ENCODE peak calls at places on chromosome 5, in six cellular contexts. One of them, this sample, is unnamed.

GRCh38 chr5:157473383-157474370 is 13.7 kb downstream of the NIPAL4 start:
- DNase-seq in tibial nerve: no peak
- DNase-seq in HepG2: no peak
- DNase-seq in kidney: no peak
- DNase-seq in lower lobe of right lung: no peak
- DNase-seq in epithelial cell of esophagus: no peak
- DNase-seq in this sample: no peak

GRCh38 chr5:68331202-68332108 is 115.9 kb downstream of the PIK3R1 start:
- DNase-seq in tibial nerve: no peak
- DNase-seq in HepG2: peak
- DNase-seq in kidney: no peak
- DNase-seq in lower lobe of right lung: no peak
- DNase-seq in epithelial cell of esophagus: peak
- DNase-seq in this sample: peak

GRCh38 chr5:158382473-158382872 is 523.5 kb upstream of the CLINT1 start:
- DNase-seq in tibial nerve: peak
- DNase-seq in HepG2: no peak
- DNase-seq in kidney: peak
- DNase-seq in lower lobe of right lung: peak
- DNase-seq in epithelial cell of esophagus: peak
- DNase-seq in this sample: no peak

GRCh38 chr5:77840930-77841329 is 64.8 kb upstream of the TBCA start:
- DNase-seq in tibial nerve: no peak
- DNase-seq in HepG2: no peak
- DNase-seq in kidney: no peak
- DNase-seq in lower lobe of right lung: no peak
- DNase-seq in epithelial cell of esophagus: no peak
- DNase-seq in this sample: no peak

GRCh38 chr5:95826949-95827595 is 4.5 kb upstream of the GLRX start:
- DNase-seq in tibial nerve: no peak
- DNase-seq in HepG2: peak
- DNase-seq in kidney: no peak
- DNase-seq in lower lobe of right lung: no peak
- DNase-seq in epithelial cell of esophagus: no peak
- DNase-seq in this sample: peak

GRCh38 chr5:55188656-55189380 is 15.8 kb upstream of the CDC20B start:
- DNase-seq in tibial nerve: no peak
- DNase-seq in HepG2: no peak
- DNase-seq in kidney: no peak
- DNase-seq in lower lobe of right lung: no peak
- DNase-seq in epithelial cell of esophagus: no peak
- DNase-seq in this sample: no peak

GRCh38 chr5:463952-464351 is 21.0 kb downstream of the EXOC3 start:
- DNase-seq in tibial nerve: no peak
- DNase-seq in HepG2: no peak
- DNase-seq in kidney: peak
- DNase-seq in lower lobe of right lung: peak
- DNase-seq in epithelial cell of esophagus: no peak
- DNase-seq in this sample: peak

GRCh38 chr5:175692235-175692995 is 34.5 kb downstream of the HRH2 start:
- DNase-seq in tibial nerve: no peak
- DNase-seq in HepG2: no peak
- DNase-seq in kidney: peak
- DNase-seq in lower lobe of right lung: no peak
- DNase-seq in epithelial cell of esophagus: no peak
- DNase-seq in this sample: no peak

GRCh38 chr5:96324708-96325107 is 108.3 kb downstream of the PCSK1 start:
- DNase-seq in tibial nerve: no peak
- DNase-seq in HepG2: peak
- DNase-seq in kidney: no peak
- DNase-seq in lower lobe of right lung: no peak
- DNase-seq in epithelial cell of esophagus: peak
- DNase-seq in this sample: no peak

GRCh38 chr5:14720236-14720923 is 55.9 kb downstream of the OTULIN start:
- DNase-seq in tibial nerve: no peak
- DNase-seq in HepG2: no peak
- DNase-seq in kidney: no peak
- DNase-seq in lower lobe of right lung: no peak
- DNase-seq in epithelial cell of esophagus: peak
- DNase-seq in this sample: no peak

GRCh38 chr5:122030251-122030650 is 47.8 kb downstream of the LOX start:
- DNase-seq in tibial nerve: no peak
- DNase-seq in HepG2: peak
- DNase-seq in kidney: no peak
- DNase-seq in lower lobe of right lung: no peak
- DNase-seq in epithelial cell of esophagus: no peak
- DNase-seq in this sample: no peak

GRCh38 chr5:95641803-95642220 is 4.8 kb upstream of the RFESD start:
- DNase-seq in tibial nerve: no peak
- DNase-seq in HepG2: peak
- DNase-seq in kidney: no peak
- DNase-seq in lower lobe of right lung: peak
- DNase-seq in epithelial cell of esophagus: no peak
- DNase-seq in this sample: no peak

GRCh38 chr5:153523196-153523595 is 32.7 kb downstream of the GRIA1 start:
- DNase-seq in tibial nerve: no peak
- DNase-seq in HepG2: no peak
- DNase-seq in kidney: no peak
- DNase-seq in lower lobe of right lung: no peak
- DNase-seq in epithelial cell of esophagus: no peak
- DNase-seq in this sample: no peak
- H3K4me3 ChIP-seq in tibial nerve: no peak
- H3K4me3 ChIP-seq in HepG2: no peak
- H3K4me3 ChIP-seq in kidney: no peak
- H3K4me3 ChIP-seq in lower lobe of right lung: no peak
- H3K4me3 ChIP-seq in epithelial cell of esophagus: no peak
- H3K4me3 ChIP-seq in this sample: no peak

DNA sequence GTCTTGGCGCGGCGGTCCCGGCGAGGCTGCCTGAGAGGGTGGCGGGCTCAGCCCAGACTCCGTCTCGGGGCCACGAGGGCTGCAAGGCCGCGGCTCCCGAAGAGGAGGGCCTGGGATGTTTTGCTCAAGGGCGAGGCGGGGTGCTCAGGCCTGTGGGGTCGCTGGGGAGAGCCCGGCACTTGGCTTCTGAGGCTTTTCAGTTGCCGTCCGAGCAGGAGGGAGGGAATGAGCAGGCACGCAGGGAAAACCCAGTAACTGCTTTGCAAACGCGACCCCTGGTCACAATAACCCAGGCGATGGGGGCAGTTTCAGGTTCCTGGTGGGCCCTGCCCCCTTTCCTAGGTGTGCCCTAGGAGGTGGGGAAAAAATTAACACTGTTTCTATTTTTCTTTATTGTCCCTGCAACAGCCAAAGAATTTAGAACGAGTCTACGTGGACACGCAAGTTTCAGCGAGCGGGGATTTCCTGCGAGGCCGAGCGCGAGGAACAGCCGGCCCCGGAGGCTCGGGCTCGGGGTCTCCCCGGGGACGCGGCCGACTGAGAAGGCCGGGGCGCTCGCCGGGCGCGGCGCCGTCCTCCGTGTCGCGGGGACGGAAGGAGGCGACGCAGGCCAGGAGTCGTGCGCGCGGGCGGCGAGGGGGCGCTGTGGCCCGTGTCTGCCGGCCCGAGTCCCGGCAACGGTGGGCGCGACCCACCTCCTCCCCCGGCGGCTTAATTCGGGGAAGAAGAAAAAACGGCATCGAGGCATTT is 3.3 kb upstream of the IRX2 start:
- DNase-seq in tibial nerve: no peak
- DNase-seq in HepG2: no peak
- DNase-seq in kidney: no peak
- DNase-seq in lower lobe of right lung: peak
- DNase-seq in epithelial cell of esophagus: peak
- DNase-seq in this sample: no peak
- H3K4me3 ChIP-seq in tibial nerve: no peak
- H3K4me3 ChIP-seq in HepG2: no peak
- H3K4me3 ChIP-seq in kidney: no peak
- H3K4me3 ChIP-seq in lower lobe of right lung: peak
- H3K4me3 ChIP-seq in epithelial cell of esophagus: peak
- H3K4me3 ChIP-seq in this sample: no peak

GRCh38 chr5:143564417-143564816 is 160.9 kb upstream of the NR3C1 start:
- DNase-seq in tibial nerve: no peak
- DNase-seq in HepG2: no peak
- DNase-seq in kidney: no peak
- DNase-seq in lower lobe of right lung: no peak
- DNase-seq in epithelial cell of esophagus: no peak
- DNase-seq in this sample: no peak
- H3K4me3 ChIP-seq in tibial nerve: no peak
- H3K4me3 ChIP-seq in HepG2: no peak
- H3K4me3 ChIP-seq in kidney: no peak
- H3K4me3 ChIP-seq in lower lobe of right lung: no peak
- H3K4me3 ChIP-seq in epithelial cell of esophagus: no peak
- H3K4me3 ChIP-seq in this sample: no peak

DNA sequence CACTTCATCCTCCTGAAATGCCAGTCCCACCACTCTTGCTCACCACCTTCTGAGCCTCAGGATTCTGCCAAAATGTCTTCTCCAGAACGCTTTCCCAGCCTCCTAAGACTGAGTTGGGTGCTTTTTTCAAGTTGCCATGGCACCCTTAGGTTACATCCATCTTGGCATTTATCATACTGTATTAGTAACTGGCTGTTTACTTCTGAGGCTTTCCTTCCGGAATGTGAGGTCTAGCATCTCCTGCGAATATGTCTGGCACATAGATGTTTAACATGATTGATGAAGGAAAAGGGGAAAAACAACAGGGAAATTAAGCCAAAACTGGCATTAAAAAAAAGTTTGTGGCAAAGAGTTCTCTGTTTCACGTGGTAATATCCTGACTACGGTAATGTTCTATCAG is 24.9 kb downstream of the RNF130 start:
- DNase-seq in tibial nerve: no peak
- DNase-seq in HepG2: no peak
- DNase-seq in kidney: no peak
- DNase-seq in lower lobe of right lung: no peak
- DNase-seq in epithelial cell of esophagus: no peak
- DNase-seq in this sample: no peak
- H3K4me3 ChIP-seq in tibial nerve: no peak
- H3K4me3 ChIP-seq in HepG2: no peak
- H3K4me3 ChIP-seq in kidney: no peak
- H3K4me3 ChIP-seq in lower lobe of right lung: no peak
- H3K4me3 ChIP-seq in epithelial cell of esophagus: no peak
- H3K4me3 ChIP-seq in this sample: no peak

GRCh38 chr5:40485021-40485998 is 194.4 kb upstream of the PTGER4 start:
- DNase-seq in tibial nerve: no peak
- DNase-seq in HepG2: no peak
- DNase-seq in kidney: no peak
- DNase-seq in lower lobe of right lung: no peak
- DNase-seq in epithelial cell of esophagus: no peak
- DNase-seq in this sample: peak
- H3K4me3 ChIP-seq in tibial nerve: no peak
- H3K4me3 ChIP-seq in HepG2: no peak
- H3K4me3 ChIP-seq in kidney: no peak
- H3K4me3 ChIP-seq in lower lobe of right lung: no peak
- H3K4me3 ChIP-seq in epithelial cell of esophagus: no peak
- H3K4me3 ChIP-seq in this sample: no peak